ENCODE peak calls at places on chromosome 10, in nine cellular contexts. D, T, N, G, M, K, B, J and X are unnamed samples.

GRCh38 chr10:78042752-78043104 is 9.1 kb downstream of the RPS24 start:
- DNase-seq in K (no peak), N (no peak), M (no peak), D (no peak), T (no peak), G (no peak), J (no peak), B (no peak), X (no peak)

GRCh38 chr10:6694447-6695155 is 114.5 kb upstream of the PRKCQ start:
- DNase-seq in D (no peak), M (peak; percentile 22), N (no peak), B (no peak), J (no peak), T (no peak), K (no peak), G (no peak), X (no peak)

GRCh38 chr10:132630666-132631347 is 93.2 kb downstream of the INPP5A start:
- DNase-seq in K (peak; percentile 86), N (no peak), D (no peak), M (no peak), G (no peak), T (no peak), B (no peak), J (peak; percentile 88), X (no peak)

GRCh38 chr10:114283091-114283490 is 44.0 kb downstream of the VWA2 start:
- DNase-seq in T (no peak), B (no peak), G (no peak), N (no peak), D (no peak), J (no peak), K (no peak), M (no peak), X (no peak)

GRCh38 chr10:119620241-119620753 is 23.5 kb upstream of the TIAL1 start:
- DNase-seq in T (no peak), D (no peak), J (no peak), G (no peak), B (no peak), K (no peak), M (no peak), N (peak; percentile 22), X (no peak)

GRCh38 chr10:99365761-99366160 is 36.6 kb downstream of the CNNM1 start:
- DNase-seq in T (no peak), K (no peak), D (no peak), M (no peak), N (no peak), J (no peak), G (no peak), B (no peak), X (no peak)

GRCh38 chr10:8365935-8366911 is 311.7 kb downstream of the GATA3 start:
- DNase-seq in G (peak; percentile 45), J (no peak), M (peak; percentile 99), T (peak; percentile 13), K (no peak), N (no peak), D (peak; percentile 3), B (no peak), X (peak; percentile 26)

GRCh38 chr10:117366741-117367140 is 8.5 kb downstream of the PDZD8 start:
- DNase-seq in N (no peak), T (peak; percentile 79), J (no peak), K (no peak), B (no peak), M (no peak), D (no peak), G (no peak), X (no peak)

GRCh38 chr10:34575882-34576281 is 239.2 kb downstream of the PARD3 start:
- DNase-seq in T (no peak), B (no peak), J (no peak), M (no peak), D (no peak), K (no peak), N (no peak), G (no peak), X (no peak)

GRCh38 chr10:126157127-126157526 is 231.2 kb downstream of the ADAM12 start:
- DNase-seq in G (no peak), N (no peak), K (no peak), D (no peak), T (no peak), J (no peak), B (no peak), M (no peak), X (no peak)

GRCh38 chr10:76155961-76156360 is 724.5 kb downstream of the LRMDA start:
- DNase-seq in M (no peak), J (no peak), D (no peak), B (no peak), G (no peak), N (no peak), K (no peak), T (no peak), X (no peak)

GRCh38 chr10:103175580-103176285 is 17.3 kb downstream of the NT5C2 start:
- DNase-seq in D (no peak), K (no peak), G (no peak), M (no peak), B (no peak), J (no peak), N (no peak), T (no peak), X (no peak)

GRCh38 chr10:119919823-119920222 is 27.3 kb downstream of the SEC23IP start:
- DNase-seq in G (no peak), K (no peak), T (no peak), M (no peak), B (no peak), N (no peak), D (no peak), J (no peak), X (no peak)

GRCh38 chr10:130222381-130222780 is 86.2 kb downstream of the GLRX3 start:
- DNase-seq in T (no peak), K (no peak), D (no peak), B (no peak), N (no peak), J (no peak), G (no peak), M (no peak), X (no peak)

GRCh38 chr10:110446954-110447608 is 50.6 kb upstream of the DUSP5 start:
- DNase-seq in M (peak; percentile 41), B (no peak), G (no peak), K (no peak), T (no peak), J (peak; percentile 34), D (peak; percentile 51), N (peak; percentile 87), X (no peak)

GRCh38 chr10:124671486-124672075 is 72.6 kb downstream of the FAM53B start:
- DNase-seq in B (peak; percentile 85), T (no peak), D (peak; percentile 76), G (no peak), J (peak; percentile 67), M (peak; percentile 45), N (no peak), K (no peak), X (no peak)

GRCh38 chr10:3126741-3127342 is 45.7 kb downstream of the PITRM1 start:
- DNase-seq in T (peak; percentile 61), G (no peak), M (no peak), N (no peak), D (peak; percentile 68), B (no peak), J (peak; percentile 44), K (no peak), X (no peak)
- H3K27ac ChIP-seq in T (no peak overlapping the region), G (no peak overlapping the region), M (peak overlapping the region; percentile 37), N (no peak overlapping the region), D (peak overlapping the region; percentile 63), B (no peak overlapping the region), J (no peak overlapping the region), K (no peak overlapping the region), X (no peak overlapping the region)

GRCh38 chr10:13117842-13118783 is 18.1 kb downstream of the OPTN start:
- DNase-seq in B (no peak), M (no peak), N (no peak), G (no peak), T (no peak), K (no peak), D (no peak), J (no peak), X (no peak)
- H3K27ac ChIP-seq in B (no peak overlapping the region), M (no peak overlapping the region), N (no peak overlapping the region), G (no peak overlapping the region), T (no peak overlapping the region), K (no peak overlapping the region), D (no peak overlapping the region), J (no peak overlapping the region), X (no peak overlapping the region)

GRCh38 chr10:32911285-32912016 is 46.6 kb downstream of the ITGB1 start:
- DNase-seq in B (no peak), J (no peak), G (no peak), N (no peak), D (no peak), K (no peak), T (no peak), M (no peak), X (no peak)

GRCh38 chr10:32906595-32906994 is 51.4 kb downstream of the ITGB1 start:
- DNase-seq in J (no peak), D (no peak), M (no peak), G (no peak), B (no peak), T (no peak), N (no peak), K (no peak), X (no peak)

GRCh38 chr10:32905466-32905865 is 52.6 kb downstream of the ITGB1 start:
- DNase-seq in D (no peak), T (peak; percentile 45), G (no peak), M (no peak), K (no peak), B (no peak), N (no peak), J (no peak), X (no peak)

DNA sequence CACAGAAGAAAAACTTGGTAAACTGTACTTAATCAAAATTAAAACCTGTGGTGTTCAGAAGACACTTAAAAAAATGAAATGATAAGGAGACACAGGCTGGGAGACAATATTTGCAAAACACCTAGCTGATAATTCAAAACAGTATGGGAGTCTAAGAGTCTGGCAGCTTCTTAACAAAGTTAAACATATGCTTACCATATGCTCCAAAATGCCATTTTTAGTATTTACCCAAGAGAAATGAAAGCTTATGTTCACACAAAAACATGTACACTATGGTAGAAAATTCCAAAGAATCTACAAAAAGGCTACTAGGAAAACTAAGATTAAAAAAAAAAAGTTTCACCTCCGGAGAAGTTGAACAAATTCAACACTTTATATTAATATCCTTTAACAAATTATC is 48.6 kb downstream of the ITGB1 start:
- DNase-seq in T (no peak), M (no peak), D (no peak), B (no peak), K (no peak), N (no peak), J (no peak), G (no peak), X (no peak)
- H3K27ac ChIP-seq in T (no peak overlapping the region), M (peak overlapping the region; percentile 42), D (no peak overlapping the region), B (no peak overlapping the region), K (no peak overlapping the region), N (no peak overlapping the region), J (no peak overlapping the region), G (no peak overlapping the region), X (no peak overlapping the region)

DNA sequence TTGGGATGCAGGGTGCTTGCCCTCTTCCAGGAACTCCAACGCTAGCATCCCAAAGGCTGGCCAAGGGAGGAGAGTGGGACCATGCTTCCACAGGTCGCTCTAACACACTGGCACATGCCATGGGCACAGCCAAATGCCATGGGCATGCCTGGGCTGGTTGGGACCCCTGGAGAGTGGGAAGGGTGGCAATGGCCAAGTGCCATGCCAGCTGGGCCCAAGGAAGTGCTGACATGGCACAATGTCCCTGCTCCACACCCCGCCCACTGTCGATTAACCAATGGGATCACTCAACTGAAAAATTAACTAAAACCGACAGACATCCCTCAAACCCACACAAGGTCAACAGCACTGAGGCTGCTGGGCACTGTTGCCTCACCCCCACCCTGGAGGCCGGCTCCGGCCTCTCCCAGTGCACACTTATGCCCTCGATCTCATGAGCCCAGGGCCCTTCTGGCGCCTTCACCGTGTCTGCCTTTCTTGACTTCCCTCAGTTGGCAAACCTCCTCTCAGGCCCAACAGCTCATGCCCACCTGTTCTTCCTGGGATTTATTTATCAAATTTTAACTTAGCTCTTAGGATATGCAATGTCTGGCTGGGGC is 83.4 kb downstream of the GOLGA7B start:
- DNase-seq in D (no peak), K (no peak), N (no peak), G (no peak), T (no peak), J (no peak), M (no peak), B (no peak), X (no peak)
- H3K27ac ChIP-seq in D (no peak overlapping the region), K (no peak overlapping the region), N (no peak overlapping the region), G (no peak overlapping the region), T (no peak overlapping the region), J (no peak overlapping the region), M (no peak overlapping the region), B (no peak overlapping the region), X (no peak overlapping the region)